ENCODE peak calls at places on chromosomes 2 and 18, in nine cellular contexts. One of them, this sample, is unnamed. For H3K9me3, the result is how much of the 10 kb centered on the place peaks cover.

GRCh38 chr2:221529943-221530652 is 42.0 kb downstream of the EPHA4 start:
- DNase-seq in HepG2: no peak
- DNase-seq in A549: no peak
- DNase-seq in stomach: no peak
- DNase-seq in esophagus muscularis mucosa: peak
- DNase-seq in suprapubic skin: no peak
- DNase-seq in tibial nerve: no peak
- DNase-seq in upper lobe of left lung: no peak
- DNase-seq in K562: no peak
- DNase-seq in this sample: no peak

GRCh38 chr2:156589381-156590079 is 153.4 kb downstream of the GPD2 start:
- DNase-seq in HepG2: peak
- DNase-seq in A549: peak
- DNase-seq in stomach: peak
- DNase-seq in esophagus muscularis mucosa: no peak
- DNase-seq in suprapubic skin: no peak
- DNase-seq in tibial nerve: no peak
- DNase-seq in upper lobe of left lung: no peak
- DNase-seq in K562: no peak
- DNase-seq in this sample: peak

GRCh38 chr2:206127656-206128055 is 31.6 kb downstream of the NDUFS1 start:
- DNase-seq in HepG2: peak
- DNase-seq in A549: no peak
- DNase-seq in stomach: no peak
- DNase-seq in esophagus muscularis mucosa: no peak
- DNase-seq in suprapubic skin: no peak
- DNase-seq in tibial nerve: no peak
- DNase-seq in upper lobe of left lung: no peak
- DNase-seq in K562: no peak
- DNase-seq in this sample: no peak

GRCh38 chr18:77116201-77117080 is 16.1 kb downstream of the MBP start:
- DNase-seq in HepG2: no peak
- DNase-seq in A549: no peak
- DNase-seq in stomach: no peak
- DNase-seq in esophagus muscularis mucosa: no peak
- DNase-seq in suprapubic skin: no peak
- DNase-seq in tibial nerve: no peak
- DNase-seq in upper lobe of left lung: no peak
- DNase-seq in K562: no peak
- DNase-seq in this sample: no peak

GRCh38 chr2:145379934-145380333 is 860.0 kb upstream of the ZEB2 start:
- DNase-seq in HepG2: no peak
- DNase-seq in A549: no peak
- DNase-seq in stomach: no peak
- DNase-seq in esophagus muscularis mucosa: no peak
- DNase-seq in suprapubic skin: no peak
- DNase-seq in tibial nerve: no peak
- DNase-seq in upper lobe of left lung: no peak
- DNase-seq in K562: no peak
- DNase-seq in this sample: no peak

GRCh38 chr2:189308056-189308790 is 128.7 kb upstream of the COL5A2 start:
- DNase-seq in HepG2: no peak
- DNase-seq in A549: no peak
- DNase-seq in stomach: no peak
- DNase-seq in esophagus muscularis mucosa: no peak
- DNase-seq in suprapubic skin: no peak
- DNase-seq in tibial nerve: no peak
- DNase-seq in upper lobe of left lung: no peak
- DNase-seq in K562: no peak
- DNase-seq in this sample: no peak

GRCh38 chr2:132448771-132449170 is 32.2 kb downstream of the GPR39 start:
- DNase-seq in HepG2: no peak
- DNase-seq in A549: no peak
- DNase-seq in stomach: no peak
- DNase-seq in esophagus muscularis mucosa: no peak
- DNase-seq in suprapubic skin: no peak
- DNase-seq in tibial nerve: peak
- DNase-seq in upper lobe of left lung: no peak
- DNase-seq in K562: no peak
- DNase-seq in this sample: no peak

GRCh38 chr2:190529486-190530104 is 4.9 kb downstream of the NEMP2 start:
- DNase-seq in HepG2: no peak
- DNase-seq in A549: no peak
- DNase-seq in stomach: no peak
- DNase-seq in esophagus muscularis mucosa: no peak
- DNase-seq in suprapubic skin: no peak
- DNase-seq in tibial nerve: no peak
- DNase-seq in upper lobe of left lung: no peak
- DNase-seq in K562: no peak
- DNase-seq in this sample: no peak

GRCh38 chr2:109344270-109344805 is 215.3 kb downstream of the SH3RF3 start:
- DNase-seq in HepG2: no peak
- DNase-seq in A549: no peak
- DNase-seq in stomach: no peak
- DNase-seq in esophagus muscularis mucosa: peak
- DNase-seq in suprapubic skin: no peak
- DNase-seq in tibial nerve: no peak
- DNase-seq in upper lobe of left lung: peak
- DNase-seq in K562: no peak
- DNase-seq in this sample: no peak

GRCh38 chr2:127052771-127053691 is 53.9 kb downstream of the BIN1 start:
- DNase-seq in HepG2: no peak
- DNase-seq in A549: no peak
- DNase-seq in stomach: no peak
- DNase-seq in esophagus muscularis mucosa: no peak
- DNase-seq in suprapubic skin: no peak
- DNase-seq in tibial nerve: no peak
- DNase-seq in upper lobe of left lung: peak
- DNase-seq in K562: no peak
- DNase-seq in this sample: peak

GRCh38 chr2:178865537-178865936 is 58.3 kb upstream of the TTN start:
- DNase-seq in HepG2: no peak
- DNase-seq in A549: no peak
- DNase-seq in stomach: no peak
- DNase-seq in esophagus muscularis mucosa: no peak
- DNase-seq in suprapubic skin: no peak
- DNase-seq in tibial nerve: no peak
- DNase-seq in upper lobe of left lung: no peak
- DNase-seq in K562: peak
- DNase-seq in this sample: peak

GRCh38 chr2:235903803-235904637 is 264.2 kb downstream of the GBX2 start:
- DNase-seq in HepG2: no peak
- DNase-seq in A549: no peak
- DNase-seq in stomach: no peak
- DNase-seq in esophagus muscularis mucosa: no peak
- DNase-seq in suprapubic skin: no peak
- DNase-seq in tibial nerve: no peak
- DNase-seq in upper lobe of left lung: no peak
- DNase-seq in K562: no peak
- DNase-seq in this sample: no peak

GRCh38 chr2:43041167-43041566 is 185.2 kb downstream of the ZFP36L2 start:
- DNase-seq in HepG2: no peak
- DNase-seq in A549: no peak
- DNase-seq in stomach: no peak
- DNase-seq in esophagus muscularis mucosa: no peak
- DNase-seq in suprapubic skin: no peak
- DNase-seq in tibial nerve: no peak
- DNase-seq in upper lobe of left lung: no peak
- DNase-seq in K562: peak
- DNase-seq in this sample: no peak

DNA sequence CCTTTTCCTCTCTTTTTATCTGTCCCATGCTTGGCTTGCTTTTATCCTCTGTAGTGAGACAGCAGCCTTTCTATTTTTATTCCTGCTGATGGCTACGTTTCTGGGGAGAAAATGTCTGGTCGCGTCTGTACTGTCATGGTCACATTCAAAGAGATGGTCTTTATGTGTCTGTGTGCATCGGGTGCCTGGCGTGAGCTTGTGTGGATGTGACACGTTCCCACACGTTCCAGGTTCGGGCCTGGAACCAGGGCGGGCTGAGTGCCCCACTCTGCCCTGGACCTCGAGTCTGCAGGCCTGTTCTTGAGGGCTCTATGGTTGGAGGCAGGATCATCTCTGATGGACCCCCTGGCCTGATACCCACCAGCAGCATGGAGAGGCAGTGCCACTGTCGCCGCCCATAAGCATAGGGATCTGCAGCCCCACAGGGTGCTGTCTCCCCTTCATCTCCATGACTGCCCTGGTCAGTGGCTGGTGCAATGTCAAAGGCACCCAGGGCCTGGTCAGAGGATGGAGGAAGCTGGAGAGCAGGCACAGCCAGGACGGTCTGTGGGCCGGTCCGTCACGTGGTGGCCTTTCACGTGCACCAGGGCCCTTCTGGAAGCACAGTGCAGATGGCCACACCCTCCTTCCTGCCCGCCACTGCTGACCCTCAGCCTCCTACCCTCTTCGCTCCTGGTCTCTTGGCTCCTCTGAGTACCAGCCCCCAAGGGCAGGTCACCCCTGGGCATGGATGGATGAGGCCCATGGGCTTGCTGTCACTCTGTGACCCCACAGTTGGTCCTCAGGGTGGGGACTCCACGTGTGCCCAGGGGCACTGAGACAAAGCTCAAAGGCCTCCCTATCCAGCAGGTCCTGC is 149.2 kb upstream of the TWIST2 start:
- DNase-seq in HepG2: no peak
- DNase-seq in A549: no peak
- DNase-seq in stomach: no peak
- DNase-seq in esophagus muscularis mucosa: peak
- DNase-seq in suprapubic skin: no peak
- DNase-seq in tibial nerve: no peak
- DNase-seq in upper lobe of left lung: peak
- DNase-seq in K562: no peak
- DNase-seq in this sample: no peak
- TF ChIP-seq EP300 in HepG2: no peak
- TF ChIP-seq EP300 in A549: no peak
- TF ChIP-seq EP300 in stomach: no peak
- TF ChIP-seq EP300 in esophagus muscularis mucosa: no peak
- TF ChIP-seq EP300 in suprapubic skin: no peak
- TF ChIP-seq EP300 in tibial nerve: no peak
- TF ChIP-seq EP300 in upper lobe of left lung: no peak
- TF ChIP-seq EP300 in K562: no peak
- TF ChIP-seq EP300 in this sample: no peak

DNA sequence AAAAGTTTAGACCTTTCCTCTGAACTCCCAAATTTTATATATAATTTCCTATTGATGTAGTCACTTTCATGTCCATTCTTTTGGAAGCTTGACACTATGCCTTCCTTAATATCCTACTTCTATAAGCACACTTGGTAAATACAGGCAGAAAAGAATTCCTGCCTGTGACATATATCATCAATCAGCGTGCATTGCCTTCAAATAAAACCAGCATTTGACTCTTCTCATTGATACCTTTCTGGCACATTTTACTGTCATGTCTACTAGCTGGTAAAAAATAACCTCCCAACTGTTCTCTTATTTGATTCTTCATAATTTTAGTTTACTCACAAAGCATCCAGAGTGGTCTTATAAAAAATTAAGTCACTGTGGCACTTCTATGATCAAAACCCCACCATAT is 693.5 kb downstream of the CBLN2 start:
- DNase-seq in HepG2: no peak
- DNase-seq in A549: no peak
- DNase-seq in stomach: no peak
- DNase-seq in esophagus muscularis mucosa: no peak
- DNase-seq in suprapubic skin: no peak
- DNase-seq in tibial nerve: no peak
- DNase-seq in upper lobe of left lung: no peak
- DNase-seq in K562: no peak
- DNase-seq in this sample: no peak
- H3K9me3 ChIP-seq in HepG2: half or more
- H3K9me3 ChIP-seq in A549: under half
- H3K9me3 ChIP-seq in stomach: under half
- H3K9me3 ChIP-seq in esophagus muscularis mucosa: under half
- H3K9me3 ChIP-seq in suprapubic skin: under half
- H3K9me3 ChIP-seq in tibial nerve: under half
- H3K9me3 ChIP-seq in upper lobe of left lung: under half
- H3K9me3 ChIP-seq in K562: under half
- H3K9me3 ChIP-seq in this sample: under half

DNA sequence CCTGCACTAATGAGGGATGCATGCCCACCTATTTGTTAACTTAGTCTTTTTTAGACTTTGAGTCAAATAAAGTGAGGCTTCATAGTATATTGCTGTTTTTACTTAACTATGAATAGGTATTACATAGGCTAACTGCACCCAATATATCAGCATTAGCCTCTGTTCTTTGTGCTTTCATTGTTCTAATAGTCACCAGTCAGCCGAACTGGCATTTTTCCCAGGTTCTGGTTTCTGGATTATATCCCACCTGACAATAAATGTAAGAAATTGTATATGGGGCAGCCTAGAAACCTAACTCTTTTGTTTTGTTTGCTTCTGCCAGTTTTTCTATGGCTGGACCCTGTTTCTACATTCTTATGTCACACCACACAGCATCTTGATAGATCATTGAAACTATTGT is 1672.4 kb upstream of the LRRTM1 start:
- DNase-seq in HepG2: no peak
- DNase-seq in A549: no peak
- DNase-seq in stomach: no peak
- DNase-seq in esophagus muscularis mucosa: no peak
- DNase-seq in suprapubic skin: no peak
- DNase-seq in tibial nerve: no peak
- DNase-seq in upper lobe of left lung: no peak
- DNase-seq in K562: no peak
- DNase-seq in this sample: no peak
- TF ChIP-seq EP300 in HepG2: no peak
- TF ChIP-seq EP300 in A549: no peak
- TF ChIP-seq EP300 in stomach: no peak
- TF ChIP-seq EP300 in esophagus muscularis mucosa: no peak
- TF ChIP-seq EP300 in suprapubic skin: no peak
- TF ChIP-seq EP300 in tibial nerve: no peak
- TF ChIP-seq EP300 in upper lobe of left lung: no peak
- TF ChIP-seq EP300 in K562: no peak
- TF ChIP-seq EP300 in this sample: no peak

GRCh38 chr2:177471990-177472389 is 79.4 kb downstream of the AGPS start:
- DNase-seq in HepG2: no peak
- DNase-seq in A549: no peak
- DNase-seq in stomach: no peak
- DNase-seq in esophagus muscularis mucosa: no peak
- DNase-seq in suprapubic skin: no peak
- DNase-seq in tibial nerve: no peak
- DNase-seq in upper lobe of left lung: no peak
- DNase-seq in K562: no peak
- DNase-seq in this sample: no peak

GRCh38 chr2:177465400-177466138 is 73.0 kb downstream of the AGPS start:
- DNase-seq in HepG2: no peak
- DNase-seq in A549: no peak
- DNase-seq in stomach: no peak
- DNase-seq in esophagus muscularis mucosa: no peak
- DNase-seq in suprapubic skin: no peak
- DNase-seq in tibial nerve: no peak
- DNase-seq in upper lobe of left lung: peak
- DNase-seq in K562: no peak
- DNase-seq in this sample: no peak

GRCh38 chr2:177466337-177467195 is 74.0 kb downstream of the AGPS start:
- DNase-seq in HepG2: no peak
- DNase-seq in A549: no peak
- DNase-seq in stomach: no peak
- DNase-seq in esophagus muscularis mucosa: no peak
- DNase-seq in suprapubic skin: no peak
- DNase-seq in tibial nerve: no peak
- DNase-seq in upper lobe of left lung: peak
- DNase-seq in K562: no peak
- DNase-seq in this sample: no peak

GRCh38 chr2:177464549-177464948 is 72.0 kb downstream of the AGPS start:
- DNase-seq in HepG2: no peak
- DNase-seq in A549: no peak
- DNase-seq in stomach: no peak
- DNase-seq in esophagus muscularis mucosa: no peak
- DNase-seq in suprapubic skin: no peak
- DNase-seq in tibial nerve: no peak
- DNase-seq in upper lobe of left lung: no peak
- DNase-seq in K562: no peak
- DNase-seq in this sample: no peak

GRCh38 chr2:177467646-177468045 is 75.1 kb downstream of the AGPS start:
- DNase-seq in HepG2: no peak
- DNase-seq in A549: no peak
- DNase-seq in stomach: no peak
- DNase-seq in esophagus muscularis mucosa: no peak
- DNase-seq in suprapubic skin: no peak
- DNase-seq in tibial nerve: no peak
- DNase-seq in upper lobe of left lung: no peak
- DNase-seq in K562: no peak
- DNase-seq in this sample: no peak
- H3K9me3 ChIP-seq in HepG2: under half
- H3K9me3 ChIP-seq in A549: under half
- H3K9me3 ChIP-seq in stomach: under half
- H3K9me3 ChIP-seq in esophagus muscularis mucosa: under half
- H3K9me3 ChIP-seq in suprapubic skin: under half
- H3K9me3 ChIP-seq in tibial nerve: under half
- H3K9me3 ChIP-seq in upper lobe of left lung: under half
- H3K9me3 ChIP-seq in K562: under half
- H3K9me3 ChIP-seq in this sample: under half